ENCODE peak calls at places on chromosomes 11 and 22, in nine cellular contexts. One of them, this sample, is unnamed.

GRCh38 chr11:8870461-8871282 is 40.3 kb upstream of the AKIP1 start:
- DNase-seq in adrenal gland: peak; percentile 63
- DNase-seq in uterus: peak; percentile 64
- DNase-seq in colonic mucosa: peak; percentile 81
- DNase-seq in spleen: peak; percentile 78
- DNase-seq in HCT116: peak; percentile 68
- DNase-seq in Peyer's patch: peak; percentile 75
- DNase-seq in right lobe of liver: peak; percentile 61
- DNase-seq in tibial nerve: peak; percentile 23
- DNase-seq in this sample: no peak

GRCh38 chr11:4418403-4418802 is 24.9 kb upstream of the TRIM21 start:
- DNase-seq in adrenal gland: no peak
- DNase-seq in uterus: no peak
- DNase-seq in colonic mucosa: no peak
- DNase-seq in spleen: no peak
- DNase-seq in HCT116: no peak
- DNase-seq in Peyer's patch: no peak
- DNase-seq in right lobe of liver: no peak
- DNase-seq in tibial nerve: no peak
- DNase-seq in this sample: no peak

GRCh38 chr11:77517753-77518152 is 43.9 kb upstream of the PAK1 start:
- DNase-seq in adrenal gland: no peak
- DNase-seq in uterus: no peak
- DNase-seq in colonic mucosa: no peak
- DNase-seq in spleen: no peak
- DNase-seq in HCT116: no peak
- DNase-seq in Peyer's patch: no peak
- DNase-seq in right lobe of liver: no peak
- DNase-seq in tibial nerve: no peak
- DNase-seq in this sample: no peak

GRCh38 chr22:20520093-20520511 is 12.7 kb downstream of the MED15 start:
- DNase-seq in adrenal gland: no peak
- DNase-seq in uterus: no peak
- DNase-seq in colonic mucosa: no peak
- DNase-seq in spleen: no peak
- DNase-seq in HCT116: no peak
- DNase-seq in Peyer's patch: no peak
- DNase-seq in right lobe of liver: no peak
- DNase-seq in tibial nerve: no peak
- DNase-seq in this sample: no peak

GRCh38 chr22:50282361-50283144 is 12.4 kb upstream of the MAPK11 start:
- DNase-seq in adrenal gland: peak; percentile 87
- DNase-seq in uterus: no peak
- DNase-seq in colonic mucosa: peak; percentile 77
- DNase-seq in spleen: no peak
- DNase-seq in HCT116: peak; percentile 77
- DNase-seq in Peyer's patch: peak; percentile 76
- DNase-seq in right lobe of liver: no peak
- DNase-seq in tibial nerve: no peak
- DNase-seq in this sample: no peak

GRCh38 chr11:101003468-101003867 is 126.1 kb downstream of the PGR start:
- DNase-seq in adrenal gland: no peak
- DNase-seq in uterus: no peak
- DNase-seq in colonic mucosa: no peak
- DNase-seq in spleen: no peak
- DNase-seq in HCT116: peak; percentile 18
- DNase-seq in Peyer's patch: no peak
- DNase-seq in right lobe of liver: no peak
- DNase-seq in tibial nerve: no peak
- DNase-seq in this sample: no peak

GRCh38 chr22:19843107-19843856 is 11.4 kb downstream of the GNB1L start:
- DNase-seq in adrenal gland: no peak
- DNase-seq in uterus: no peak
- DNase-seq in colonic mucosa: peak; percentile 17
- DNase-seq in spleen: no peak
- DNase-seq in HCT116: no peak
- DNase-seq in Peyer's patch: no peak
- DNase-seq in right lobe of liver: peak; percentile 55
- DNase-seq in tibial nerve: no peak
- DNase-seq in this sample: no peak

GRCh38 chr11:60915250-60915914 is 1.4 kb downstream of the TMEM109 start:
- DNase-seq in adrenal gland: peak; percentile 84
- DNase-seq in uterus: peak; percentile 50
- DNase-seq in colonic mucosa: peak; percentile 72
- DNase-seq in spleen: peak; percentile 93
- DNase-seq in HCT116: peak; percentile 41
- DNase-seq in Peyer's patch: peak; percentile 64
- DNase-seq in right lobe of liver: no peak
- DNase-seq in tibial nerve: peak; percentile 34
- DNase-seq in this sample: peak; percentile 79

GRCh38 chr11:40722179-40722795 is 737.2 kb downstream of the LRRC4C start:
- DNase-seq in adrenal gland: no peak
- DNase-seq in uterus: no peak
- DNase-seq in colonic mucosa: no peak
- DNase-seq in spleen: no peak
- DNase-seq in HCT116: no peak
- DNase-seq in Peyer's patch: no peak
- DNase-seq in right lobe of liver: no peak
- DNase-seq in tibial nerve: no peak
- DNase-seq in this sample: no peak

GRCh38 chr11:2421996-2422395 is 21.4 kb downstream of the TSSC4 start:
- DNase-seq in adrenal gland: no peak
- DNase-seq in uterus: no peak
- DNase-seq in colonic mucosa: no peak
- DNase-seq in spleen: no peak
- DNase-seq in HCT116: no peak
- DNase-seq in Peyer's patch: no peak
- DNase-seq in right lobe of liver: no peak
- DNase-seq in tibial nerve: no peak
- DNase-seq in this sample: no peak

GRCh38 chr11:65502852-65503603 is 4.2 kb downstream of the MALAT1 start:
- DNase-seq in adrenal gland: no peak
- DNase-seq in uterus: peak; percentile 21
- DNase-seq in colonic mucosa: no peak
- DNase-seq in spleen: no peak
- DNase-seq in HCT116: no peak
- DNase-seq in Peyer's patch: no peak
- DNase-seq in right lobe of liver: peak; percentile 9
- DNase-seq in tibial nerve: no peak
- DNase-seq in this sample: no peak

GRCh38 chr11:96063053-96063452 is 139.1 kb upstream of the MTMR2 start:
- DNase-seq in adrenal gland: no peak
- DNase-seq in uterus: no peak
- DNase-seq in colonic mucosa: no peak
- DNase-seq in spleen: no peak
- DNase-seq in HCT116: no peak
- DNase-seq in Peyer's patch: no peak
- DNase-seq in right lobe of liver: no peak
- DNase-seq in tibial nerve: no peak
- DNase-seq in this sample: no peak

GRCh38 chr11:23564370-23564769 is 704.1 kb upstream of the CCDC179 start:
- DNase-seq in adrenal gland: no peak
- DNase-seq in uterus: no peak
- DNase-seq in colonic mucosa: no peak
- DNase-seq in spleen: no peak
- DNase-seq in HCT116: no peak
- DNase-seq in Peyer's patch: no peak
- DNase-seq in right lobe of liver: no peak
- DNase-seq in tibial nerve: no peak
- DNase-seq in this sample: no peak

GRCh38 chr11:772429-773390 is 4.6 kb downstream of the GATD1 start:
- DNase-seq in adrenal gland: peak; percentile 88
- DNase-seq in uterus: no peak
- DNase-seq in colonic mucosa: no peak
- DNase-seq in spleen: no peak
- DNase-seq in HCT116: no peak
- DNase-seq in Peyer's patch: no peak
- DNase-seq in right lobe of liver: peak; percentile 52
- DNase-seq in tibial nerve: no peak
- DNase-seq in this sample: no peak

GRCh38 chr11:132126973-132127900 is 756.8 kb downstream of the NTM start:
- DNase-seq in adrenal gland: peak; percentile 75
- DNase-seq in uterus: no peak
- DNase-seq in colonic mucosa: peak; percentile 45
- DNase-seq in spleen: no peak
- DNase-seq in HCT116: no peak
- DNase-seq in Peyer's patch: no peak
- DNase-seq in right lobe of liver: no peak
- DNase-seq in tibial nerve: peak; percentile 61
- DNase-seq in this sample: no peak

GRCh38 chr11:74255741-74256369 is 55.6 kb downstream of the P4HA3 start:
- DNase-seq in adrenal gland: peak; percentile 77
- DNase-seq in uterus: peak; percentile 39
- DNase-seq in colonic mucosa: peak; percentile 60
- DNase-seq in spleen: no peak
- DNase-seq in HCT116: peak; percentile 29
- DNase-seq in Peyer's patch: no peak
- DNase-seq in right lobe of liver: no peak
- DNase-seq in tibial nerve: no peak
- DNase-seq in this sample: peak; percentile 25

GRCh38 chr22:19357270-19358105 is 66.0 kb upstream of the CLTCL1 start:
- DNase-seq in adrenal gland: no peak
- DNase-seq in uterus: no peak
- DNase-seq in colonic mucosa: no peak
- DNase-seq in spleen: no peak
- DNase-seq in HCT116: no peak
- DNase-seq in Peyer's patch: no peak
- DNase-seq in right lobe of liver: no peak
- DNase-seq in tibial nerve: no peak
- DNase-seq in this sample: peak; percentile 32

GRCh38 chr22:49815641-49816071 is 12.0 kb downstream of the BRD1 start:
- DNase-seq in adrenal gland: no peak
- DNase-seq in uterus: no peak
- DNase-seq in colonic mucosa: no peak
- DNase-seq in spleen: no peak
- DNase-seq in HCT116: no peak
- DNase-seq in Peyer's patch: no peak
- DNase-seq in right lobe of liver: no peak
- DNase-seq in tibial nerve: no peak
- DNase-seq in this sample: no peak

GRCh38 chr11:121244861-121245260 is 47.7 kb upstream of the SC5D start:
- DNase-seq in adrenal gland: no peak
- DNase-seq in uterus: no peak
- DNase-seq in colonic mucosa: no peak
- DNase-seq in spleen: no peak
- DNase-seq in HCT116: no peak
- DNase-seq in Peyer's patch: no peak
- DNase-seq in right lobe of liver: no peak
- DNase-seq in tibial nerve: no peak
- DNase-seq in this sample: no peak

DNA sequence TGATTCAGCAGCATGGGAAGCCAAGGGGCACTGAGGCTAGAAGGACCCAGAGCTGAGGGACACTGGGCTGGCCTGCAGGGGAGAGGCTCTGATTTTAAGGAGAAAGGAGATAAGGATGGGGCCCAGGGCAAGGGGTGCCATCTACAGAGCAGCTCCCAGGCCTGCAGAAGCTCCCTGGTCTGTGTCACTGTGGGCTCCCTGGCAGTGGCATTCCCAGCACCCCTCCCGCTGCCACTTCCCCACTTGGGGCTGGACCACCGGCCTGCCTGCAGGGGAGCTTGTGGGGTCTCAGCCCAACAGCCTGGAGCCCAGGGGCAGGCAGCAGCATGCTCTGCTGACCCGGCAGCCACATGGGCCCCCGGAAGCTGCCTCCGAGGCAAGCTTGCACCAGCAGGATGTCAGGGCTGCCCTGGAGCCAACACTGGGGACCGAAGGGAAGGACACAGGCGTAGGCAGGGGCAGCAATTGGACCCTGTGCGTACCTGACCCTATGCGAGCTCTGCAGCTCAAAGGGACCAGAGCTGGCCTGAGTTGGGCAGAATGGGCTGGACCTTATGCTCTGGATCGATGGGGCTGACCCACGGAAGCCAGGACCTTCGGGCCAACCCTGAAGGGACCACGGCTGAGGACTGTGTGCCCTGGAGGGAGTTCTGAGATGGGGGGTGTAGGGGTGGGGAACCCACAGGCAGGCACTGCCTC is 35.4 kb upstream of the WNT7B start:
- DNase-seq in adrenal gland: peak; percentile 62
- DNase-seq in uterus: peak; percentile 41
- DNase-seq in colonic mucosa: no peak
- DNase-seq in spleen: peak; percentile 78
- DNase-seq in HCT116: no peak
- DNase-seq in Peyer's patch: peak; percentile 52
- DNase-seq in right lobe of liver: peak; percentile 57
- DNase-seq in tibial nerve: no peak
- DNase-seq in this sample: no peak
- H3K4me3 ChIP-seq in adrenal gland: no peak overlapping the region
- H3K4me3 ChIP-seq in uterus: no peak overlapping the region
- H3K4me3 ChIP-seq in colonic mucosa: peak overlapping the region; percentile 47
- H3K4me3 ChIP-seq in spleen: no peak overlapping the region
- H3K4me3 ChIP-seq in HCT116: no peak overlapping the region
- H3K4me3 ChIP-seq in Peyer's patch: no peak overlapping the region
- H3K4me3 ChIP-seq in right lobe of liver: no peak overlapping the region
- H3K4me3 ChIP-seq in tibial nerve: no peak overlapping the region
- H3K4me3 ChIP-seq in this sample: no peak overlapping the region

GRCh38 chr11:114892381-114893197 is 214.3 kb downstream of the NXPE2 start:
- DNase-seq in adrenal gland: no peak
- DNase-seq in uterus: no peak
- DNase-seq in colonic mucosa: peak; percentile 28
- DNase-seq in spleen: no peak
- DNase-seq in HCT116: no peak
- DNase-seq in Peyer's patch: no peak
- DNase-seq in right lobe of liver: no peak
- DNase-seq in tibial nerve: no peak
- DNase-seq in this sample: no peak
- TF ChIP-seq CTCF in adrenal gland: no peak
- TF ChIP-seq CTCF in uterus: no peak
- TF ChIP-seq CTCF in colonic mucosa: peak; percentile 40
- TF ChIP-seq CTCF in spleen: no peak
- TF ChIP-seq CTCF in HCT116: peak; percentile 60
- TF ChIP-seq CTCF in Peyer's patch: no peak
- TF ChIP-seq CTCF in right lobe of liver: no peak
- TF ChIP-seq CTCF in tibial nerve: no peak
- TF ChIP-seq CTCF in this sample: no peak

GRCh38 chr22:22896601-22897000 is 9.0 kb downstream of the IGLL5 start:
- DNase-seq in adrenal gland: no peak
- DNase-seq in uterus: no peak
- DNase-seq in colonic mucosa: no peak
- DNase-seq in spleen: no peak
- DNase-seq in HCT116: no peak
- DNase-seq in Peyer's patch: no peak
- DNase-seq in right lobe of liver: no peak
- DNase-seq in tibial nerve: no peak
- DNase-seq in this sample: no peak
- H3K4me3 ChIP-seq in adrenal gland: no peak overlapping the region
- H3K4me3 ChIP-seq in uterus: no peak overlapping the region
- H3K4me3 ChIP-seq in colonic mucosa: no peak overlapping the region
- H3K4me3 ChIP-seq in spleen: no peak overlapping the region
- H3K4me3 ChIP-seq in HCT116: no peak overlapping the region
- H3K4me3 ChIP-seq in Peyer's patch: no peak overlapping the region
- H3K4me3 ChIP-seq in right lobe of liver: no peak overlapping the region
- H3K4me3 ChIP-seq in tibial nerve: no peak overlapping the region
- H3K4me3 ChIP-seq in this sample: no peak overlapping the region

DNA sequence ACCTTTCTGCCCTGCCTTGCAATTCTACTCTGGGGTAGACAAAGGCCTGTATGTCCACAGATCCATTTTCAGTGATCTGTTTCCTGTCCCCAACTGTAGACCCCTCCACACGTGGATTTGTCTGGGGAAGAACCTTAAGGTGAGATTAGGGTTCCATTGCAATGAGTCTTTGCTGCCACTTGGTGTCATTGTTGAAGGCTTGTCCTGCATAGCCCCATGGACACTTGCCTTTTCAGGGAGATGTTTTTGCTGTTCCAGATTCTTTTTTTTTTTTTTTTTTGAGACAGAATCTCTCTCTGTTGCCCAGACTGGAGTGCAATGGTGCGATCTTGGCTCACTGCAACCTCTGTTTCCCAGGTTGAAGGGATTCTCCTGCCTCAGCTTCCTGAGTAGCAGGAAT is 21.8 kb downstream of the SERPING1 start:
- DNase-seq in adrenal gland: no peak
- DNase-seq in uterus: no peak
- DNase-seq in colonic mucosa: no peak
- DNase-seq in spleen: peak; percentile 11
- DNase-seq in HCT116: peak; percentile 35
- DNase-seq in Peyer's patch: no peak
- DNase-seq in right lobe of liver: no peak
- DNase-seq in tibial nerve: no peak
- DNase-seq in this sample: no peak
- TF ChIP-seq CTCF in adrenal gland: no peak
- TF ChIP-seq CTCF in uterus: no peak
- TF ChIP-seq CTCF in colonic mucosa: no peak
- TF ChIP-seq CTCF in spleen: no peak
- TF ChIP-seq CTCF in HCT116: peak; percentile 69
- TF ChIP-seq CTCF in Peyer's patch: no peak
- TF ChIP-seq CTCF in right lobe of liver: no peak
- TF ChIP-seq CTCF in tibial nerve: no peak
- TF ChIP-seq CTCF in this sample: no peak